ENCODE peak calls at places on chromosomes 13 and 19, in six cellular contexts. A, R, W, S, C and I are unnamed samples.

GRCh38 chr19:33644284-33644836 is 22.6 kb downstream of the CHST8 start:
- DNase-seq in A (no peak), R (no peak), W (no peak), S (no peak), C (no peak), I (no peak)

GRCh38 chr13:107734891-107735620 is 480.3 kb downstream of the LIG4 start:
- DNase-seq in A (no peak), R (no peak), W (no peak), S (no peak), C (no peak), I (no peak)

GRCh38 chr13:90416519-90416918 is 931.0 kb upstream of the MIR17HG start:
- DNase-seq in A (no peak), R (no peak), W (no peak), S (no peak), C (no peak), I (no peak)

GRCh38 chr13:42885325-42885724 is 103.9 kb downstream of the FAM216B start:
- DNase-seq in A (no peak), R (no peak), W (no peak), S (no peak), C (no peak), I (peak; percentile 51)

GRCh38 chr13:37791699-37792098 is 77.9 kb downstream of the TRPC4 start:
- DNase-seq in A (no peak), R (no peak), W (no peak), S (no peak), C (no peak), I (no peak)

GRCh38 chr13:108283110-108283509 is 13.6 kb downstream of the TNFSF13B start:
- DNase-seq in A (no peak), R (no peak), W (no peak), S (no peak), C (no peak), I (no peak)

GRCh38 chr19:42568006-42568405 is 26.7 kb downstream of the CEACAM8 start:
- DNase-seq in A (no peak), R (no peak), W (no peak), S (peak; percentile 25), C (no peak), I (no peak)

GRCh38 chr19:45376045-45376724 is 5.8 kb upstream of the ERCC2 start:
- DNase-seq in A (no peak), R (peak; percentile 68), W (no peak), S (no peak), C (no peak), I (peak; percentile 43)

GRCh38 chr13:97231118-97231831 is 9.1 kb downstream of the MBNL2 start:
- DNase-seq in A (no peak), R (no peak), W (no peak), S (no peak), C (no peak), I (no peak)

GRCh38 chr13:69720278-69720983 is 387.2 kb upstream of the ATXN8OS start:
- DNase-seq in A (no peak), R (no peak), W (no peak), S (no peak), C (no peak), I (no peak)

GRCh38 chr13:113105032-113105993 is at the start of gene F7:
- DNase-seq in A (peak; percentile 62), R (peak; percentile 43), W (no peak), S (no peak), C (no peak), I (peak; percentile 48)

GRCh38 chr19:19338082-19338481 is 17.5 kb downstream of the MAU2 start:
- DNase-seq in A (no peak), R (no peak), W (no peak), S (no peak), C (no peak), I (no peak)

GRCh38 chr19:18436651-18437478 is 1.1 kb downstream of the ISYNA1 start:
- DNase-seq in A (peak; percentile 68), R (peak; percentile 75), W (peak; percentile 65), S (no peak), C (no peak), I (peak; percentile 79)

GRCh38 chr13:59391696-59392095 is 772.0 kb downstream of the DIAPH3 start:
- DNase-seq in A (peak; percentile 20), R (peak; percentile 69), W (peak; percentile 12), S (peak; percentile 54), C (peak; percentile 23), I (peak; percentile 35)

GRCh38 chr19:5156231-5156986 is 184.2 kb downstream of the PTPRS start:
- DNase-seq in A (no peak), R (no peak), W (no peak), S (no peak), C (no peak), I (no peak)

GRCh38 chr19:3809881-3810707 is 23.9 kb upstream of the MATK start:
- DNase-seq in A (no peak), R (no peak), W (no peak), S (no peak), C (no peak), I (no peak)

GRCh38 chr19:13817615-13818371 is 22.6 kb downstream of the ZSWIM4 start:
- DNase-seq in A (no peak), R (peak; percentile 77), W (no peak), S (no peak), C (no peak), I (peak; percentile 84)

GRCh38 chr13:98039261-98039660 is 85.8 kb downstream of the IPO5 start:
- DNase-seq in A (no peak), R (no peak), W (no peak), S (no peak), C (no peak), I (no peak)

GRCh38 chr19:39514840-39515550 is at the start of gene SELENOV:
- DNase-seq in A (no peak), R (no peak), W (no peak), S (no peak), C (no peak), I (no peak)

GRCh38 chr19:16358456-16358855 is 33.8 kb downstream of the KLF2 start:
- DNase-seq in A (no peak), R (no peak), W (no peak), S (no peak), C (no peak), I (no peak)

GRCh38 chr13:41075034-41075433 is 13.7 kb downstream of the WBP4 start:
- DNase-seq in A (no peak), R (no peak), W (no peak), S (no peak), C (no peak), I (no peak)

GRCh38 chr19:18053571-18054219 is 33.0 kb downstream of the IL12RB1 start:
- DNase-seq in A (no peak), R (no peak), W (no peak), S (no peak), C (no peak), I (no peak)

GRCh38 chr13:46134961-46135522 is 30.2 kb upstream of the CPB2 start:
- DNase-seq in A (no peak), R (peak; percentile 53), W (no peak), S (no peak), C (no peak), I (no peak)

GRCh38 chr13:52846567-52847321 is 1.7 kb downstream of the PCDH8 start:
- DNase-seq in A (no peak), R (peak; percentile 33), W (no peak), S (no peak), C (no peak), I (peak; percentile 83)

GRCh38 chr19:54882758-54883157 is 8.7 kb downstream of the FCAR start:
- DNase-seq in A (no peak), R (no peak), W (no peak), S (no peak), C (no peak), I (no peak)

GRCh38 chr19:29665826-29666633 is 769 bp downstream of the PLEKHF1 start:
- DNase-seq in A (no peak), R (peak; percentile 52), W (no peak), S (no peak), C (no peak), I (peak; percentile 70)

GRCh38 chr19:43432866-43433673 is 18.4 kb downstream of the TEX101 start:
- DNase-seq in A (peak; percentile 40), R (peak; percentile 56), W (peak; percentile 49), S (no peak), C (peak; percentile 33), I (peak; percentile 54)

GRCh38 chr19:49887653-49888477 is 8.8 kb downstream of the IL4I1 start:
- DNase-seq in A (no peak), R (no peak), W (no peak), S (no peak), C (no peak), I (no peak)

GRCh38 chr13:68304287-68304893 is 1074.3 kb upstream of the PCDH9 start:
- DNase-seq in A (peak; percentile 29), R (no peak), W (no peak), S (no peak), C (no peak), I (no peak)

GRCh38 chr19:11377237-11377636 is 2.8 kb downstream of the SWSAP1 start:
- DNase-seq in A (no peak), R (no peak), W (no peak), S (peak; percentile 23), C (no peak), I (peak; percentile 66)

GRCh38 chr19:30316560-30317106 is 55.6 kb upstream of the ZNF536 start:
- DNase-seq in A (no peak), R (no peak), W (no peak), S (no peak), C (no peak), I (no peak)

GRCh38 chr13:97395437-97396136 is 38.4 kb upstream of the RAP2A start:
- DNase-seq in A (no peak), R (no peak), W (no peak), S (no peak), C (no peak), I (no peak)

GRCh38 chr13:25752957-25753540 is 298.8 kb downstream of the SHISA2 start:
- DNase-seq in A (peak; percentile 43), R (peak; percentile 33), W (no peak), S (no peak), C (no peak), I (no peak)

GRCh38 chr13:19794552-19795143 is 11.9 kb upstream of the PSPC1 start:
- DNase-seq in A (no peak), R (no peak), W (no peak), S (no peak), C (no peak), I (no peak)

GRCh38 chr13:48000559-48001126 is 430 bp downstream of the SUCLA2 start:
- DNase-seq in A (no peak), R (peak; percentile 10), W (peak; percentile 2), S (no peak), C (no peak), I (no peak)